ENCODE peak calls at places on chromosomes 6 and 20, in six cellular contexts. One of them, this sample, is unnamed.

GRCh38 chr20:46253391-46253790 is 54.9 kb downstream of the CDH22 start:
- DNase-seq in aorta: no peak
- DNase-seq in HS-5: no peak
- DNase-seq in NCI-H1436: no peak
- DNase-seq in stimulated activated CD4-positive, alpha-beta T cell treated with anti-CD3 and anti-CD28 coated beads, Interleukin-1b, Interleukin-23, amount 100 ng/mL, for 48 hours: no peak
- DNase-seq in substantia nigra: peak
- DNase-seq in this sample: no peak

GRCh38 chr6:6546318-6547110 is 42.0 kb upstream of the LY86 start:
- DNase-seq in aorta: peak
- DNase-seq in HS-5: no peak
- DNase-seq in NCI-H1436: no peak
- DNase-seq in stimulated activated CD4-positive, alpha-beta T cell treated with anti-CD3 and anti-CD28 coated beads, Interleukin-1b, Interleukin-23, amount 100 ng/mL, for 48 hours: no peak
- DNase-seq in substantia nigra: peak
- DNase-seq in this sample: no peak

GRCh38 chr6:1624848-1625341 is 15.2 kb downstream of the FOXC1 start:
- DNase-seq in aorta: peak
- DNase-seq in HS-5: no peak
- DNase-seq in NCI-H1436: no peak
- DNase-seq in stimulated activated CD4-positive, alpha-beta T cell treated with anti-CD3 and anti-CD28 coated beads, Interleukin-1b, Interleukin-23, amount 100 ng/mL, for 48 hours: no peak
- DNase-seq in substantia nigra: no peak
- DNase-seq in this sample: no peak

GRCh38 chr6:127198549-127198948 is 68.1 kb upstream of the RNF146 start:
- DNase-seq in aorta: no peak
- DNase-seq in HS-5: no peak
- DNase-seq in NCI-H1436: no peak
- DNase-seq in stimulated activated CD4-positive, alpha-beta T cell treated with anti-CD3 and anti-CD28 coated beads, Interleukin-1b, Interleukin-23, amount 100 ng/mL, for 48 hours: no peak
- DNase-seq in substantia nigra: no peak
- DNase-seq in this sample: no peak

GRCh38 chr6:12873706-12874105 is 157.1 kb downstream of the PHACTR1 start:
- DNase-seq in aorta: no peak
- DNase-seq in HS-5: no peak
- DNase-seq in NCI-H1436: no peak
- DNase-seq in stimulated activated CD4-positive, alpha-beta T cell treated with anti-CD3 and anti-CD28 coated beads, Interleukin-1b, Interleukin-23, amount 100 ng/mL, for 48 hours: no peak
- DNase-seq in substantia nigra: no peak
- DNase-seq in this sample: no peak

GRCh38 chr20:4661191-4661590 is 60.5 kb upstream of the PRND start:
- DNase-seq in aorta: no peak
- DNase-seq in HS-5: no peak
- DNase-seq in NCI-H1436: no peak
- DNase-seq in stimulated activated CD4-positive, alpha-beta T cell treated with anti-CD3 and anti-CD28 coated beads, Interleukin-1b, Interleukin-23, amount 100 ng/mL, for 48 hours: peak
- DNase-seq in substantia nigra: no peak
- DNase-seq in this sample: no peak

GRCh38 chr6:150195996-150196417 is 53.2 kb downstream of the PPP1R14C start:
- DNase-seq in aorta: no peak
- DNase-seq in HS-5: no peak
- DNase-seq in NCI-H1436: no peak
- DNase-seq in stimulated activated CD4-positive, alpha-beta T cell treated with anti-CD3 and anti-CD28 coated beads, Interleukin-1b, Interleukin-23, amount 100 ng/mL, for 48 hours: no peak
- DNase-seq in substantia nigra: no peak
- DNase-seq in this sample: no peak

GRCh38 chr20:38434310-38434741 is 802 bp downstream of the SNHG17 start:
- DNase-seq in aorta: peak
- DNase-seq in HS-5: no peak
- DNase-seq in NCI-H1436: no peak
- DNase-seq in stimulated activated CD4-positive, alpha-beta T cell treated with anti-CD3 and anti-CD28 coated beads, Interleukin-1b, Interleukin-23, amount 100 ng/mL, for 48 hours: no peak
- DNase-seq in substantia nigra: no peak
- DNase-seq in this sample: no peak

GRCh38 chr20:10861619-10862018 is 187.8 kb upstream of the JAG1 start:
- DNase-seq in aorta: no peak
- DNase-seq in HS-5: no peak
- DNase-seq in NCI-H1436: no peak
- DNase-seq in stimulated activated CD4-positive, alpha-beta T cell treated with anti-CD3 and anti-CD28 coated beads, Interleukin-1b, Interleukin-23, amount 100 ng/mL, for 48 hours: no peak
- DNase-seq in substantia nigra: no peak
- DNase-seq in this sample: no peak

GRCh38 chr6:91476000-91476399 is 889.1 kb upstream of the MAP3K7 start:
- DNase-seq in aorta: no peak
- DNase-seq in HS-5: peak
- DNase-seq in NCI-H1436: peak
- DNase-seq in stimulated activated CD4-positive, alpha-beta T cell treated with anti-CD3 and anti-CD28 coated beads, Interleukin-1b, Interleukin-23, amount 100 ng/mL, for 48 hours: no peak
- DNase-seq in substantia nigra: peak
- DNase-seq in this sample: peak

GRCh38 chr6:80382796-80383195 is 276.3 kb downstream of the BCKDHB start:
- DNase-seq in aorta: no peak
- DNase-seq in HS-5: no peak
- DNase-seq in NCI-H1436: no peak
- DNase-seq in stimulated activated CD4-positive, alpha-beta T cell treated with anti-CD3 and anti-CD28 coated beads, Interleukin-1b, Interleukin-23, amount 100 ng/mL, for 48 hours: no peak
- DNase-seq in substantia nigra: no peak
- DNase-seq in this sample: no peak

GRCh38 chr6:55782275-55782674 is 93.1 kb downstream of the BMP5 start:
- DNase-seq in aorta: no peak
- DNase-seq in HS-5: no peak
- DNase-seq in NCI-H1436: no peak
- DNase-seq in stimulated activated CD4-positive, alpha-beta T cell treated with anti-CD3 and anti-CD28 coated beads, Interleukin-1b, Interleukin-23, amount 100 ng/mL, for 48 hours: no peak
- DNase-seq in substantia nigra: no peak
- DNase-seq in this sample: no peak

GRCh38 chr20:58485326-58485725 is 29.9 kb downstream of the APCDD1L start:
- DNase-seq in aorta: no peak
- DNase-seq in HS-5: no peak
- DNase-seq in NCI-H1436: no peak
- DNase-seq in stimulated activated CD4-positive, alpha-beta T cell treated with anti-CD3 and anti-CD28 coated beads, Interleukin-1b, Interleukin-23, amount 100 ng/mL, for 48 hours: no peak
- DNase-seq in substantia nigra: no peak
- DNase-seq in this sample: no peak

GRCh38 chr6:7262746-7263335 is 50.2 kb downstream of the SSR1 start:
- DNase-seq in aorta: peak
- DNase-seq in HS-5: no peak
- DNase-seq in NCI-H1436: no peak
- DNase-seq in stimulated activated CD4-positive, alpha-beta T cell treated with anti-CD3 and anti-CD28 coated beads, Interleukin-1b, Interleukin-23, amount 100 ng/mL, for 48 hours: no peak
- DNase-seq in substantia nigra: no peak
- DNase-seq in this sample: no peak

GRCh38 chr20:9051508-9051907 is 17.4 kb upstream of the PLCB4 start:
- DNase-seq in aorta: no peak
- DNase-seq in HS-5: peak
- DNase-seq in NCI-H1436: no peak
- DNase-seq in stimulated activated CD4-positive, alpha-beta T cell treated with anti-CD3 and anti-CD28 coated beads, Interleukin-1b, Interleukin-23, amount 100 ng/mL, for 48 hours: no peak
- DNase-seq in substantia nigra: no peak
- DNase-seq in this sample: no peak

This sample was measured in midbrain.